ENCODE peak calls at places on chromosomes 12 and 14, in eight cellular contexts. T, Z, K, J, I, M, P and B are unnamed samples.
A peak's percentile ranks its signal among the peaks of the same experiment; 100 is the strongest.

GRCh38 chr14:100303925-100304324 is 2.3 kb downstream of the SLC25A29 start:
- DNase-seq in T (no peak), Z (no peak), K (no peak), J (no peak), I (no peak), M (no peak), P (no peak), B (no peak)

GRCh38 chr12:78096909-78097597 is 266.4 kb downstream of the NAV3 start:
- DNase-seq in T (peak; percentile 60), Z (peak; percentile 76), K (peak; percentile 78), J (no peak), I (peak; percentile 60), M (no peak), P (peak; percentile 85), B (peak; percentile 94)

GRCh38 chr14:94685166-94685581 is 73.0 kb downstream of the SERPINA3 start:
- DNase-seq in T (no peak), Z (peak; percentile 70), K (no peak), J (no peak), I (no peak), M (no peak), P (peak; percentile 28), B (no peak)

GRCh38 chr12:12079291-12079690 is 8.6 kb downstream of the BCL2L14 start:
- DNase-seq in T (no peak), Z (no peak), K (peak; percentile 27), J (no peak), I (peak; percentile 64), M (no peak), P (no peak), B (no peak)

GRCh38 chr12:114858388-114859146 is 174.6 kb upstream of the TBX3 start:
- DNase-seq in T (no peak), Z (no peak), K (no peak), J (no peak), I (no peak), M (no peak), P (no peak), B (no peak)

GRCh38 chr14:99729991-99730875 is 46.1 kb downstream of the CYP46A1 start:
- DNase-seq in T (peak; percentile 64), Z (no peak), K (no peak), J (no peak), I (peak; percentile 66), M (peak; percentile 29), P (peak; percentile 63), B (peak; percentile 23)

GRCh38 chr12:14454098-14454907 is 88.8 kb downstream of the ATF7IP start:
- DNase-seq in T (no peak), Z (peak; percentile 27), K (peak; percentile 62), J (peak; percentile 45), I (peak; percentile 45), M (peak; percentile 21), P (peak; percentile 54), B (peak; percentile 31)

GRCh38 chr12:71315328-71315960 is 124.2 kb upstream of the LGR5 start:
- DNase-seq in T (no peak), Z (no peak), K (peak; percentile 19), J (no peak), I (no peak), M (no peak), P (no peak), B (no peak)

GRCh38 chr12:59834659-59835474 is 239.0 kb downstream of the SLC16A7 start:
- DNase-seq in T (no peak), Z (no peak), K (peak; percentile 53), J (no peak), I (peak; percentile 53), M (peak; percentile 2), P (no peak), B (peak; percentile 9)

GRCh38 chr14:62002636-62003035 is 240.4 kb downstream of the SNAPC1 start:
- DNase-seq in T (no peak), Z (no peak), K (no peak), J (no peak), I (peak; percentile 34), M (peak; percentile 9), P (no peak), B (no peak)

GRCh38 chr12:124532331-124532750 is 35.1 kb downstream of the NCOR2 start:
- DNase-seq in T (peak; percentile 69), Z (peak; percentile 76), K (no peak), J (no peak), I (no peak), M (no peak), P (no peak), B (no peak)

GRCh38 chr14:24232645-24233537 is at the start of gene GMPR2:
- DNase-seq in T (no peak), Z (no peak), K (no peak), J (no peak), I (peak; percentile 54), M (no peak), P (peak; percentile 85), B (no peak)

GRCh38 chr12:89235189-89235993 is 116.9 kb downstream of the DUSP6 start:
- DNase-seq in T (no peak), Z (no peak), K (no peak), J (no peak), I (no peak), M (no peak), P (no peak), B (no peak)

GRCh38 chr12:96136129-96136528 is 58.0 kb upstream of the ELK3 start:
- DNase-seq in T (no peak), Z (no peak), K (peak; percentile 88), J (no peak), I (peak; percentile 58), M (no peak), P (no peak), B (no peak)